ENCODE peak calls at places on chromosomes 2 and 18, in eight cellular contexts. X is fibroblast of the aortic adventitia; R is EL; A is Karpas-422; U is activated CD8-positive, alpha-beta memory T cell treated with anti-CD3 and anti-CD28 coated beads for 24 hours; Q is left cardiac atrium; W is fibroblast of lung; Y is glomerular endothelial cell. B is an unnamed sample.

GRCh38 chr2:33375054-33375453 is 101.4 kb upstream of the RASGRP3 start:
- DNase-seq in X (peak), R (no peak), A (no peak), U (no peak), Q (no peak), W (no peak), Y (peak), B (no peak)

GRCh38 chr2:200337621-200338020 is 31.1 kb downstream of the SPATS2L start:
- DNase-seq in X (no peak), R (no peak), A (no peak), U (no peak), Q (no peak), W (no peak), Y (no peak), B (no peak)

GRCh38 chr2:169716938-169717690 is 16.5 kb upstream of the KLHL23 start:
- DNase-seq in X (peak), R (no peak), A (no peak), U (no peak), Q (no peak), W (no peak), Y (peak), B (peak)

GRCh38 chr2:53275743-53276142 is 491.9 kb upstream of the CHAC2 start:
- DNase-seq in X (no peak), R (no peak), A (no peak), U (no peak), Q (no peak), W (no peak), Y (no peak), B (no peak)

GRCh38 chr2:151347294-151347693 is 10.1 kb upstream of the TNFAIP6 start:
- DNase-seq in X (no peak), R (no peak), A (no peak), U (no peak), Q (no peak), W (no peak), Y (no peak), B (no peak)

GRCh38 chr2:150472122-150472899 is 15.2 kb downstream of the RND3 start:
- DNase-seq in X (peak), R (peak), A (no peak), U (no peak), Q (peak), W (peak), Y (no peak), B (peak)

GRCh38 chr2:163205696-163206267 is 367.2 kb upstream of the KCNH7 start:
- DNase-seq in X (no peak), R (no peak), A (no peak), U (no peak), Q (no peak), W (no peak), Y (no peak), B (no peak)

GRCh38 chr2:176419591-176420071 is 150.4 kb downstream of the MTX2 start:
- DNase-seq in X (peak), R (peak), A (peak), U (no peak), Q (no peak), W (peak), Y (peak), B (peak)

GRCh38 chr2:237724811-237725478 is 73.6 kb upstream of the RBM44 start:
- DNase-seq in X (no peak), R (no peak), A (no peak), U (peak), Q (no peak), W (no peak), Y (no peak), B (peak)

GRCh38 chr2:120224256-120224655 is 1.1 kb upstream of the TMEM185B start:
- DNase-seq in X (no peak), R (no peak), A (no peak), U (no peak), Q (no peak), W (no peak), Y (no peak), B (no peak)

GRCh38 chr18:56245856-56246575 is 392.4 kb downstream of the TXNL1 start:
- DNase-seq in X (peak), R (peak), A (peak), U (no peak), Q (no peak), W (peak), Y (no peak), B (no peak)

GRCh38 chr18:50803579-50803978 is 16.2 kb downstream of the MRO start:
- DNase-seq in X (no peak), R (no peak), A (no peak), U (no peak), Q (no peak), W (no peak), Y (no peak), B (no peak)

GRCh38 chr18:62118324-62118723 is 68.5 kb downstream of the PIGN start:
- DNase-seq in X (peak), R (peak), A (no peak), U (no peak), Q (no peak), W (peak), Y (no peak), B (no peak)

GRCh38 chr2:238163494-238164198 is 4.9 kb downstream of the ERFE start:
- DNase-seq in X (no peak), R (no peak), A (no peak), U (no peak), Q (peak), W (no peak), Y (no peak), B (no peak)

GRCh38 chr2:177143444-177143843 is 69.2 kb upstream of the HNRNPA3 start:
- DNase-seq in X (peak), R (peak), A (no peak), U (no peak), Q (no peak), W (peak), Y (peak), B (peak)

GRCh38 chr2:167342769-167343168 is 454.5 kb downstream of the XIRP2 start:
- DNase-seq in X (no peak), R (no peak), A (no peak), U (no peak), Q (no peak), W (peak), Y (no peak), B (no peak)

GRCh38 chr18:76985156-76985950 is 147.2 kb downstream of the MBP start:
- DNase-seq in X (no peak), R (no peak), A (no peak), U (no peak), Q (no peak), W (no peak), Y (no peak), B (no peak)

GRCh38 chr2:159133795-159134194 is 152.7 kb downstream of the WDSUB1 start:
- DNase-seq in X (peak), R (peak), A (peak), U (no peak), Q (no peak), W (peak), Y (no peak), B (no peak)

GRCh38 chr2:64848945-64849344 is 140.3 kb upstream of the SLC1A4 start:
- DNase-seq in X (no peak), R (no peak), A (no peak), U (no peak), Q (no peak), W (no peak), Y (no peak), B (no peak)

GRCh38 chr2:198499539-198499938 is 695.1 kb downstream of the PLCL1 start:
- DNase-seq in X (peak), R (peak), A (no peak), U (no peak), Q (peak), W (peak), Y (no peak), B (no peak)

GRCh38 chr2:202014328-202015034 is 19.2 kb upstream of the FZD7 start:
- DNase-seq in X (no peak), R (peak), A (no peak), U (no peak), Q (no peak), W (no peak), Y (no peak), B (no peak)

GRCh38 chr2:31060397-31060796 is 77.8 kb downstream of the GALNT14 start:
- DNase-seq in X (no peak), R (no peak), A (no peak), U (no peak), Q (no peak), W (no peak), Y (no peak), B (no peak)

GRCh38 chr2:7272180-7272579 is 355.0 kb downstream of the RNF144A start:
- DNase-seq in X (peak), R (peak), A (no peak), U (no peak), Q (no peak), W (peak), Y (no peak), B (no peak)

GRCh38 chr2:38850045-38850444 is 25.7 kb downstream of the DHX57 start:
- DNase-seq in X (no peak), R (no peak), A (no peak), U (no peak), Q (no peak), W (no peak), Y (no peak), B (no peak)

GRCh38 chr18:13532406-13533075 is 193.8 kb downstream of the FAM210A start:
- DNase-seq in X (no peak), R (no peak), A (no peak), U (peak), Q (no peak), W (no peak), Y (no peak), B (no peak)